ENCODE peak calls at places on chromosomes 3 and 15, in four cellular contexts. One of them, this sample, is unnamed.
A peak's percentile ranks its signal among the peaks of the same experiment; 100 is the strongest.

GRCh38 chr3:159845737-159846136 is 142.9 kb upstream of the IL12A start:
- DNase-seq in fibroblast of mammary gland: no peak
- DNase-seq in tibial artery: no peak
- DNase-seq in fibroblast of the aortic adventitia: no peak
- DNase-seq in this sample: no peak

GRCh38 chr15:31585231-31585630 is 258.6 kb downstream of the KLF13 start:
- DNase-seq in fibroblast of mammary gland: no peak
- DNase-seq in fibroblast of the aortic adventitia: no peak
- DNase-seq in tibial artery: no peak
- DNase-seq in this sample: no peak

GRCh38 chr3:154954750-154955149 is 125.4 kb upstream of the MME start:
- DNase-seq in fibroblast of the aortic adventitia: peak; percentile 84
- DNase-seq in fibroblast of mammary gland: peak; percentile 86
- DNase-seq in tibial artery: no peak
- DNase-seq in this sample: peak; percentile 87

GRCh38 chr3:30443756-30444673 is 162.4 kb upstream of the TGFBR2 start:
- DNase-seq in fibroblast of mammary gland: peak; percentile 56
- DNase-seq in fibroblast of the aortic adventitia: no peak
- DNase-seq in tibial artery: no peak
- DNase-seq in this sample: no peak

GRCh38 chr3:142853270-142854163 is 35.4 kb downstream of the PCOLCE2 start:
- DNase-seq in tibial artery: no peak
- DNase-seq in fibroblast of mammary gland: peak; percentile 68
- DNase-seq in fibroblast of the aortic adventitia: peak; percentile 58
- DNase-seq in this sample: peak; percentile 35

GRCh38 chr3:9750556-9751411 is 1.0 kb downstream of the OGG1 start:
- DNase-seq in fibroblast of the aortic adventitia: peak; percentile 40
- DNase-seq in fibroblast of mammary gland: peak; percentile 54
- DNase-seq in tibial artery: no peak
- DNase-seq in this sample: no peak

GRCh38 chr3:110106805-110107204 is 769.5 kb upstream of the DPPA4 start:
- DNase-seq in tibial artery: no peak
- DNase-seq in fibroblast of the aortic adventitia: peak; percentile 11
- DNase-seq in fibroblast of mammary gland: no peak
- DNase-seq in this sample: peak; percentile 45

GRCh38 chr15:27906802-27907201 is 192.3 kb downstream of the OCA2 start:
- DNase-seq in tibial artery: no peak
- DNase-seq in fibroblast of mammary gland: no peak
- DNase-seq in fibroblast of the aortic adventitia: no peak
- DNase-seq in this sample: no peak

GRCh38 chr15:62059818-62060115 is 480 bp downstream of the VPS13C start:
- DNase-seq in fibroblast of the aortic adventitia: peak; percentile 50
- DNase-seq in fibroblast of mammary gland: peak; percentile 58
- DNase-seq in tibial artery: peak; percentile 68
- DNase-seq in this sample: peak; percentile 49

GRCh38 chr3:126347543-126348161 is 9.6 kb downstream of the KLF15 start:
- DNase-seq in tibial artery: peak; percentile 57
- DNase-seq in fibroblast of the aortic adventitia: no peak
- DNase-seq in fibroblast of mammary gland: no peak
- DNase-seq in this sample: no peak

GRCh38 chr3:90184861-90185260 is 1077.4 kb downstream of the EPHA3 start:
- DNase-seq in fibroblast of mammary gland: peak; percentile 65
- DNase-seq in tibial artery: no peak
- DNase-seq in fibroblast of the aortic adventitia: peak; percentile 8
- DNase-seq in this sample: peak; percentile 53

GRCh38 chr3:138944842-138945645 is 1.9 kb downstream of the FOXL2 start:
- DNase-seq in fibroblast of mammary gland: no peak
- DNase-seq in tibial artery: no peak
- DNase-seq in fibroblast of the aortic adventitia: no peak
- DNase-seq in this sample: no peak

GRCh38 chr3:115099115-115099884 is 47.8 kb downstream of the ZBTB20 start:
- DNase-seq in fibroblast of mammary gland: no peak
- DNase-seq in fibroblast of the aortic adventitia: peak; percentile 27
- DNase-seq in tibial artery: no peak
- DNase-seq in this sample: peak; percentile 10

GRCh38 chr3:67361323-67361722 is 293.1 kb downstream of the SUCLG2 start:
- DNase-seq in fibroblast of mammary gland: no peak
- DNase-seq in tibial artery: no peak
- DNase-seq in fibroblast of the aortic adventitia: no peak
- DNase-seq in this sample: no peak

GRCh38 chr3:99862208-99862607 is 44.5 kb downstream of the CMSS1 start:
- DNase-seq in fibroblast of the aortic adventitia: no peak
- DNase-seq in tibial artery: no peak
- DNase-seq in fibroblast of mammary gland: peak; percentile 80
- DNase-seq in this sample: no peak

GRCh38 chr15:84761534-84762190 is 13.3 kb downstream of the ZNF592 start:
- DNase-seq in tibial artery: no peak
- DNase-seq in fibroblast of mammary gland: no peak
- DNase-seq in fibroblast of the aortic adventitia: peak; percentile 19
- DNase-seq in this sample: no peak

GRCh38 chr15:80434926-80435720 is 30.9 kb downstream of the ARNT2 start:
- DNase-seq in fibroblast of mammary gland: no peak
- DNase-seq in fibroblast of the aortic adventitia: no peak
- DNase-seq in tibial artery: no peak
- DNase-seq in this sample: no peak

DNA sequence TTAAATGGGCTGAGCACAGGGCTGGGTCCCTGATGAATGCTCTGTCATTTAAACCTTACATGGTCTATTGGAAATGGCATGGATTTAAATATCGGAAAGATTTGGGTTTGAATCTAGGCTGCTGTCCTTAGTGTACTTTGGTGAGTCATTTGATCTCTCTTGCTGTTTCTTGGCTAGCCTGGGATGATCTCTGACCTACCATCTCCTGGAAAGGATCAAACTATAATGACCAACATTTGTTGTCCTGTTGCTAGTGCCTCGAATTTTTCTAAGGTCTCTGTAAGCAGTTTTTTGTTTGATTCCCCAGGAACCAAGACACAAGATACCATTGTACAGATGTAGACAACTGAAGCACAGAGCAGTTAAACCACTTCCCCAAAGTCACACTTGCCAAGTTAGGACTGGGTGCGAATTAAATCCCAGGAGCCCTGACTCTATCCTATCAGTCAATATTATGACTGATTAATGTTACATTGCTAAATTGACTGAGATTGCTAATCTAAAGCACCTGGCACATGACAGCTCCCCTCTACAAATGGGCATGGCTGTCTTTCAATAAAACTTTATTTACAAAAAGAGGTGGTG is 244.9 kb upstream of the MCTP2 start:
- DNase-seq in fibroblast of the aortic adventitia: no peak
- DNase-seq in tibial artery: no peak
- DNase-seq in fibroblast of mammary gland: peak; percentile 56
- DNase-seq in this sample: no peak
- H3K4me3 ChIP-seq in fibroblast of the aortic adventitia: no peak overlapping the region
- H3K4me3 ChIP-seq in tibial artery: no peak overlapping the region
- H3K4me3 ChIP-seq in fibroblast of mammary gland: no peak overlapping the region
- H3K4me3 ChIP-seq in this sample: no peak overlapping the region

GRCh38 chr3:17974206-17974841 is 231.9 kb upstream of the TBC1D5 start:
- DNase-seq in fibroblast of mammary gland: peak; percentile 16
- DNase-seq in fibroblast of the aortic adventitia: peak; percentile 7
- DNase-seq in tibial artery: no peak
- DNase-seq in this sample: peak; percentile 7
- TF ChIP-seq CTCF in fibroblast of mammary gland: peak; percentile 37
- TF ChIP-seq CTCF in fibroblast of the aortic adventitia: peak; percentile 31
- TF ChIP-seq CTCF in tibial artery: no peak
- TF ChIP-seq CTCF in this sample: peak; percentile 39

GRCh38 chr15:90037961-90038633 is 37.0 kb downstream of the ZNF710 start:
- DNase-seq in tibial artery: no peak
- DNase-seq in fibroblast of mammary gland: peak; percentile 48
- DNase-seq in fibroblast of the aortic adventitia: peak; percentile 50
- DNase-seq in this sample: peak; percentile 55
- H3K4me3 ChIP-seq in tibial artery: no peak overlapping the region
- H3K4me3 ChIP-seq in fibroblast of mammary gland: no peak overlapping the region
- H3K4me3 ChIP-seq in fibroblast of the aortic adventitia: no peak overlapping the region
- H3K4me3 ChIP-seq in this sample: no peak overlapping the region

GRCh38 chr15:67520976-67521769 is at the start of gene C15orf61:
- DNase-seq in fibroblast of mammary gland: peak; percentile 67
- DNase-seq in fibroblast of the aortic adventitia: peak; percentile 68
- DNase-seq in tibial artery: peak; percentile 93
- DNase-seq in this sample: peak; percentile 76
- TF ChIP-seq CTCF in fibroblast of mammary gland: no peak
- TF ChIP-seq CTCF in fibroblast of the aortic adventitia: no peak
- TF ChIP-seq CTCF in tibial artery: no peak
- TF ChIP-seq CTCF in this sample: no peak

GRCh38 chr15:23644829-23645228 is 2.8 kb downstream of the MAGEL2 start:
- DNase-seq in fibroblast of the aortic adventitia: no peak
- DNase-seq in fibroblast of mammary gland: no peak
- DNase-seq in tibial artery: no peak
- DNase-seq in this sample: no peak
- H3K4me3 ChIP-seq in fibroblast of the aortic adventitia: no peak overlapping the region
- H3K4me3 ChIP-seq in fibroblast of mammary gland: no peak overlapping the region
- H3K4me3 ChIP-seq in tibial artery: no peak overlapping the region
- H3K4me3 ChIP-seq in this sample: no peak overlapping the region

GRCh38 chr15:89776274-89777072 is at the start of gene MESP2:
- DNase-seq in tibial artery: peak; percentile 92
- DNase-seq in fibroblast of the aortic adventitia: peak; percentile 76
- DNase-seq in fibroblast of mammary gland: peak; percentile 74
- DNase-seq in this sample: peak; percentile 84
- TF ChIP-seq CTCF in tibial artery: peak; percentile 44
- TF ChIP-seq CTCF in fibroblast of the aortic adventitia: peak; percentile 52
- TF ChIP-seq CTCF in fibroblast of mammary gland: peak; percentile 26
- TF ChIP-seq CTCF in this sample: peak; percentile 29

GRCh38 chr3:119220970-119221667 is 19.6 kb downstream of the B4GALT4 start:
- DNase-seq in fibroblast of the aortic adventitia: no peak
- DNase-seq in tibial artery: no peak
- DNase-seq in fibroblast of mammary gland: no peak
- DNase-seq in this sample: no peak

GRCh38 chr3:119223511-119223910 is 17.2 kb downstream of the B4GALT4 start:
- DNase-seq in fibroblast of mammary gland: no peak
- DNase-seq in tibial artery: no peak
- DNase-seq in fibroblast of the aortic adventitia: no peak
- DNase-seq in this sample: no peak

GRCh38 chr3:119220198-119220597 is 20.5 kb downstream of the B4GALT4 start:
- DNase-seq in fibroblast of the aortic adventitia: no peak
- DNase-seq in fibroblast of mammary gland: no peak
- DNase-seq in tibial artery: no peak
- DNase-seq in this sample: no peak

GRCh38 chr3:119221779-119222320 is 18.8 kb downstream of the B4GALT4 start:
- DNase-seq in tibial artery: no peak
- DNase-seq in fibroblast of the aortic adventitia: peak; percentile 42
- DNase-seq in fibroblast of mammary gland: peak; percentile 27
- DNase-seq in this sample: no peak

DNA sequence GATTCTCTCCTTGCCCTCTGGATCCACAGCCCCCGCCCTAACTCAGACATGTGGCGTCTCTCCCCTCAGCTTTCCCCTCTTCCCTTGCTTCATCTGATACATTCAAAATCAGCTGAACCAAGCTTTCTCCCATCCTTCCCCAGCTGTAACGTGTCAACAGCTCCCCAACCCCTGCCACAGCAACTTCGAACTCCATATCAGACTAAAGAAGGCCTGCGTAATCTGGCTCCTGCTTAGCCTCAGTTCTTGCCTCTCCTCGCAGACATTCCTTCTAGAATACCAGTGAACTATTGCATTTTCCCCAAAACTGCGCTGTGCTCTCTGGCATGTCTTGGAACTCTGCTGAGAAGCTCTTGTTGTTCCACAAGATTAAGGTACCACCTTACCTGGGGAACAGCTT is 18.3 kb downstream of the B4GALT4 start:
- DNase-seq in fibroblast of mammary gland: no peak
- DNase-seq in tibial artery: no peak
- DNase-seq in fibroblast of the aortic adventitia: no peak
- DNase-seq in this sample: no peak
- H3K4me3 ChIP-seq in fibroblast of mammary gland: no peak overlapping the region
- H3K4me3 ChIP-seq in tibial artery: no peak overlapping the region
- H3K4me3 ChIP-seq in fibroblast of the aortic adventitia: no peak overlapping the region
- H3K4me3 ChIP-seq in this sample: no peak overlapping the region

GRCh38 chr3:133948131-133948810 is 52.6 kb upstream of the RAB6B start:
- DNase-seq in tibial artery: no peak
- DNase-seq in fibroblast of the aortic adventitia: peak; percentile 23
- DNase-seq in fibroblast of mammary gland: peak; percentile 68
- DNase-seq in this sample: peak; percentile 57
- TF ChIP-seq CTCF in tibial artery: no peak
- TF ChIP-seq CTCF in fibroblast of the aortic adventitia: no peak
- TF ChIP-seq CTCF in fibroblast of mammary gland: no peak
- TF ChIP-seq CTCF in this sample: no peak

GRCh38 chr15:69296606-69297005 is 2.1 kb upstream of the PAQR5 start:
- DNase-seq in tibial artery: peak; percentile 19
- DNase-seq in fibroblast of the aortic adventitia: no peak
- DNase-seq in fibroblast of mammary gland: no peak
- DNase-seq in this sample: no peak

GRCh38 chr15:69298697-69299441 is at the start of gene PAQR5:
- DNase-seq in fibroblast of the aortic adventitia: no peak
- DNase-seq in fibroblast of mammary gland: no peak
- DNase-seq in tibial artery: peak; percentile 61
- DNase-seq in this sample: no peak

GRCh38 chr15:69299451-69300128 is 878 bp downstream of the PAQR5 start:
- DNase-seq in fibroblast of mammary gland: no peak
- DNase-seq in tibial artery: peak; percentile 33
- DNase-seq in fibroblast of the aortic adventitia: no peak
- DNase-seq in this sample: no peak

GRCh38 chr15:69297642-69298353 is 914 bp upstream of the PAQR5 start:
- DNase-seq in fibroblast of mammary gland: peak; percentile 11
- DNase-seq in tibial artery: peak; percentile 51
- DNase-seq in fibroblast of the aortic adventitia: no peak
- DNase-seq in this sample: no peak

GRCh38 chr15:69298354-69298696 is 387 bp upstream of the PAQR5 start:
- DNase-seq in tibial artery: peak; percentile 38
- DNase-seq in fibroblast of the aortic adventitia: no peak
- DNase-seq in fibroblast of mammary gland: no peak
- DNase-seq in this sample: no peak
- H3K4me3 ChIP-seq in tibial artery: peak overlapping the region; percentile 40
- H3K4me3 ChIP-seq in fibroblast of the aortic adventitia: peak overlapping the region; percentile 58
- H3K4me3 ChIP-seq in fibroblast of mammary gland: no peak overlapping the region
- H3K4me3 ChIP-seq in this sample: peak overlapping the region; percentile 40